ENCODE peak calls at places on chromosomes 2 and 18, in four cellular contexts. One of them, this sample, is unnamed.

GRCh38 chr2:221676566-221677172 is 104.6 kb upstream of the EPHA4 start:
- DNase-seq in mammary epithelial cell: no peak
- DNase-seq in left lung: no peak
- DNase-seq in CD8-positive, alpha-beta T cell: no peak
- DNase-seq in this sample: peak; percentile 84

GRCh38 chr2:126998486-126998885 is 99.8 kb downstream of the TEX51 start:
- DNase-seq in mammary epithelial cell: no peak
- DNase-seq in left lung: no peak
- DNase-seq in CD8-positive, alpha-beta T cell: no peak
- DNase-seq in this sample: no peak

GRCh38 chr2:237662671-237663093 is 35.3 kb downstream of the LRRFIP1 start:
- DNase-seq in mammary epithelial cell: peak; percentile 94
- DNase-seq in left lung: peak; percentile 95
- DNase-seq in CD8-positive, alpha-beta T cell: peak; percentile 32
- DNase-seq in this sample: peak; percentile 95

GRCh38 chr2:85705680-85706039 is 11.5 kb downstream of the GNLY start:
- DNase-seq in mammary epithelial cell: peak; percentile 93
- DNase-seq in left lung: peak; percentile 83
- DNase-seq in CD8-positive, alpha-beta T cell: no peak
- DNase-seq in this sample: peak; percentile 98

GRCh38 chr2:71531522-71532047 is 78.2 kb downstream of the DYSF start:
- DNase-seq in mammary epithelial cell: peak; percentile 91
- DNase-seq in left lung: no peak
- DNase-seq in CD8-positive, alpha-beta T cell: no peak
- DNase-seq in this sample: peak; percentile 89

GRCh38 chr18:62211323-62211828 is 24.3 kb downstream of the RELCH start:
- DNase-seq in mammary epithelial cell: no peak
- DNase-seq in left lung: no peak
- DNase-seq in CD8-positive, alpha-beta T cell: no peak
- DNase-seq in this sample: no peak

GRCh38 chr2:6626406-6627012 is 239.2 kb downstream of the CMPK2 start:
- DNase-seq in mammary epithelial cell: no peak
- DNase-seq in left lung: no peak
- DNase-seq in CD8-positive, alpha-beta T cell: no peak
- DNase-seq in this sample: no peak

GRCh38 chr2:71459084-71459431 is 5.7 kb downstream of the DYSF start:
- DNase-seq in mammary epithelial cell: no peak
- DNase-seq in left lung: no peak
- DNase-seq in CD8-positive, alpha-beta T cell: no peak
- DNase-seq in this sample: no peak

GRCh38 chr2:174009488-174010223 is 44.5 kb upstream of the SP3 start:
- DNase-seq in mammary epithelial cell: peak; percentile 47
- DNase-seq in left lung: no peak
- DNase-seq in CD8-positive, alpha-beta T cell: no peak
- DNase-seq in this sample: peak; percentile 13

GRCh38 chr18:955379-956066 is 50.9 kb downstream of the ADCYAP1 start:
- DNase-seq in mammary epithelial cell: no peak
- DNase-seq in left lung: no peak
- DNase-seq in CD8-positive, alpha-beta T cell: no peak
- DNase-seq in this sample: no peak

GRCh38 chr2:214574077-214574775 is 163.4 kb downstream of the VWC2L start:
- DNase-seq in mammary epithelial cell: no peak
- DNase-seq in left lung: no peak
- DNase-seq in CD8-positive, alpha-beta T cell: no peak
- DNase-seq in this sample: no peak

GRCh38 chr2:10919415-10919775 is 7.7 kb downstream of the KCNF1 start:
- DNase-seq in mammary epithelial cell: no peak
- DNase-seq in left lung: no peak
- DNase-seq in CD8-positive, alpha-beta T cell: no peak
- DNase-seq in this sample: no peak

GRCh38 chr2:10009271-10009810 is 34.0 kb upstream of the KLF11 start:
- DNase-seq in mammary epithelial cell: no peak
- DNase-seq in left lung: peak; percentile 29
- DNase-seq in CD8-positive, alpha-beta T cell: no peak
- DNase-seq in this sample: no peak

GRCh38 chr2:127563458-127564428 is 28.3 kb downstream of the MYO7B start:
- DNase-seq in mammary epithelial cell: no peak
- DNase-seq in left lung: no peak
- DNase-seq in CD8-positive, alpha-beta T cell: no peak
- DNase-seq in this sample: no peak

GRCh38 chr2:74387346-74387745 is 7.2 kb upstream of the DCTN1 start:
- DNase-seq in mammary epithelial cell: peak; percentile 23
- DNase-seq in left lung: no peak
- DNase-seq in CD8-positive, alpha-beta T cell: no peak
- DNase-seq in this sample: peak; percentile 27

GRCh38 chr18:74454279-74454741 is 2.8 kb downstream of the DIPK1C start:
- DNase-seq in mammary epithelial cell: no peak
- DNase-seq in left lung: no peak
- DNase-seq in CD8-positive, alpha-beta T cell: no peak
- DNase-seq in this sample: no peak

GRCh38 chr18:74522635-74523548 is 11.4 kb upstream of the CNDP1 start:
- DNase-seq in mammary epithelial cell: no peak
- DNase-seq in left lung: no peak
- DNase-seq in CD8-positive, alpha-beta T cell: no peak
- DNase-seq in this sample: no peak

GRCh38 chr2:98444436-98445166 is at the start of gene INPP4A:
- DNase-seq in mammary epithelial cell: peak; percentile 48
- DNase-seq in left lung: peak; percentile 80
- DNase-seq in CD8-positive, alpha-beta T cell: peak; percentile 74
- DNase-seq in this sample: peak; percentile 25

GRCh38 chr2:149994057-149994728 is 406.6 kb upstream of the MMADHC start:
- DNase-seq in mammary epithelial cell: peak; percentile 100
- DNase-seq in left lung: no peak
- DNase-seq in CD8-positive, alpha-beta T cell: no peak
- DNase-seq in this sample: peak; percentile 100

GRCh38 chr2:202638710-202639109 is 3.9 kb downstream of the FAM117B start:
- DNase-seq in mammary epithelial cell: peak; percentile 8
- DNase-seq in left lung: no peak
- DNase-seq in CD8-positive, alpha-beta T cell: no peak
- DNase-seq in this sample: no peak

GRCh38 chr2:33602216-33602830 is 3.2 kb upstream of the FAM98A start:
- DNase-seq in mammary epithelial cell: no peak
- DNase-seq in left lung: no peak
- DNase-seq in CD8-positive, alpha-beta T cell: no peak
- DNase-seq in this sample: no peak

GRCh38 chr2:126778561-126779285 is 120.0 kb upstream of the TEX51 start:
- DNase-seq in mammary epithelial cell: no peak
- DNase-seq in left lung: no peak
- DNase-seq in CD8-positive, alpha-beta T cell: no peak
- DNase-seq in this sample: no peak

GRCh38 chr2:98088261-98088660 is 1.3 kb downstream of the VWA3B start:
- DNase-seq in mammary epithelial cell: no peak
- DNase-seq in left lung: peak; percentile 45
- DNase-seq in CD8-positive, alpha-beta T cell: no peak
- DNase-seq in this sample: no peak

GRCh38 chr18:35693829-35694228 is 112.3 kb downstream of the GALNT1 start:
- DNase-seq in mammary epithelial cell: no peak
- DNase-seq in left lung: no peak
- DNase-seq in CD8-positive, alpha-beta T cell: no peak
- DNase-seq in this sample: no peak

GRCh38 chr2:5070257-5070656 is 621.9 kb upstream of the SOX11 start:
- DNase-seq in mammary epithelial cell: peak; percentile 24
- DNase-seq in left lung: no peak
- DNase-seq in CD8-positive, alpha-beta T cell: no peak
- DNase-seq in this sample: peak; percentile 67

GRCh38 chr18:2555895-2556294 is 15.4 kb downstream of the METTL4 start:
- DNase-seq in mammary epithelial cell: no peak
- DNase-seq in left lung: no peak
- DNase-seq in CD8-positive, alpha-beta T cell: no peak
- DNase-seq in this sample: no peak

GRCh38 chr2:121017411-121017810 is 267.6 kb downstream of the TFCP2L1 start:
- DNase-seq in mammary epithelial cell: no peak
- DNase-seq in left lung: no peak
- DNase-seq in CD8-positive, alpha-beta T cell: no peak
- DNase-seq in this sample: no peak

GRCh38 chr2:30736461-30737325 is 70.6 kb downstream of the CAPN13 start:
- DNase-seq in mammary epithelial cell: peak; percentile 57
- DNase-seq in left lung: no peak
- DNase-seq in CD8-positive, alpha-beta T cell: no peak
- DNase-seq in this sample: peak; percentile 72

GRCh38 chr2:118577202-118577601 is 270.2 kb downstream of the EN1 start:
- DNase-seq in mammary epithelial cell: no peak
- DNase-seq in left lung: no peak
- DNase-seq in CD8-positive, alpha-beta T cell: no peak
- DNase-seq in this sample: no peak

GRCh38 chr2:199278099-199278498 is 179.6 kb downstream of the SATB2 start:
- DNase-seq in mammary epithelial cell: peak; percentile 2
- DNase-seq in left lung: no peak
- DNase-seq in CD8-positive, alpha-beta T cell: no peak
- DNase-seq in this sample: peak; percentile 27

GRCh38 chr2:236352761-236353593 is 88.8 kb upstream of the ASB18 start:
- DNase-seq in mammary epithelial cell: peak; percentile 9
- DNase-seq in left lung: no peak
- DNase-seq in CD8-positive, alpha-beta T cell: peak; percentile 40
- DNase-seq in this sample: peak; percentile 21

GRCh38 chr2:70088508-70089219 is 1.4 kb downstream of the PCBP1 start:
- DNase-seq in mammary epithelial cell: no peak
- DNase-seq in left lung: no peak
- DNase-seq in CD8-positive, alpha-beta T cell: no peak
- DNase-seq in this sample: peak; percentile 28

GRCh38 chr2:97774425-97774824 is 61.0 kb downstream of the ZAP70 start:
- DNase-seq in mammary epithelial cell: no peak
- DNase-seq in left lung: no peak
- DNase-seq in CD8-positive, alpha-beta T cell: no peak
- DNase-seq in this sample: no peak

GRCh38 chr2:207337234-207338219 is 171.8 kb upstream of the KLF7 start:
- DNase-seq in mammary epithelial cell: peak; percentile 100
- DNase-seq in left lung: no peak
- DNase-seq in CD8-positive, alpha-beta T cell: no peak
- DNase-seq in this sample: peak; percentile 100

GRCh38 chr2:200396726-200397348 is 90.3 kb downstream of the SPATS2L start:
- DNase-seq in mammary epithelial cell: peak; percentile 30
- DNase-seq in left lung: no peak
- DNase-seq in CD8-positive, alpha-beta T cell: no peak
- DNase-seq in this sample: peak; percentile 62

GRCh38 chr18:79395761-79396404 is at the start of gene NFATC1:
- DNase-seq in mammary epithelial cell: peak; percentile 36
- DNase-seq in left lung: peak; percentile 78
- DNase-seq in CD8-positive, alpha-beta T cell: peak; percentile 61
- DNase-seq in this sample: peak; percentile 35

GRCh38 chr18:23629444-23629946 is 33.2 kb downstream of the ANKRD29 start:
- DNase-seq in mammary epithelial cell: no peak
- DNase-seq in left lung: peak; percentile 70
- DNase-seq in CD8-positive, alpha-beta T cell: no peak
- DNase-seq in this sample: peak; percentile 20
- TF ChIP-seq CTCF in mammary epithelial cell: no peak
- TF ChIP-seq CTCF in left lung: no peak
- TF ChIP-seq CTCF in CD8-positive, alpha-beta T cell: no peak
- TF ChIP-seq CTCF in this sample: peak; percentile 16

GRCh38 chr2:164675698-164676097 is 54.4 kb upstream of the GRB14 start:
- DNase-seq in mammary epithelial cell: no peak
- DNase-seq in left lung: no peak
- DNase-seq in CD8-positive, alpha-beta T cell: no peak
- DNase-seq in this sample: no peak
- H3K4me3 ChIP-seq in mammary epithelial cell: no peak overlapping the region
- H3K4me3 ChIP-seq in left lung: no peak overlapping the region
- H3K4me3 ChIP-seq in CD8-positive, alpha-beta T cell: no peak overlapping the region
- H3K4me3 ChIP-seq in this sample: no peak overlapping the region

DNA sequence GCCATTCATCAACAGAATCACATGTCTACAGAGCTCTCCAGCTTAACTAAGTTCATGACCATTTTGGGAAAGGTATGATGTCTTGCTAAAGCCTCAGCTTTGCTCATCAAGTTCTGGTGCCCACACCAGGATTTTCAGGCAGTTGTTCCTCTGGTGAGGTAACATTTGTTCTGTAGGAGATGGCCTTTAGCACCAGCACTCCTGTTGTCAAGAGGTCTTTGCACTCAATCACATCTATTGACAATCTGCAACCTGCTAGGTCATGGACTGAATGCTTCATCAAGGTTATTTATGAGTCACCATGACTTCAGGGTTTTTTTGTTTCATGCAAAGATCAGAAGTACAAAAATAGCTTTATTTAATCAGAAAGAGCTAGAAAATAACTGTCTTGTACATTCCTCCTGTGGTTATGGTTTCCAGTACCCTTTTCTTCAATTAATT is 36.6 kb upstream of the VIT start:
- DNase-seq in mammary epithelial cell: no peak
- DNase-seq in left lung: no peak
- DNase-seq in CD8-positive, alpha-beta T cell: no peak
- DNase-seq in this sample: peak; percentile 37
- H3K27me3 ChIP-seq in mammary epithelial cell: no peaks in the 10 kb centered on the region
- H3K27me3 ChIP-seq in left lung: no peaks in the 10 kb centered on the region
- H3K27me3 ChIP-seq in CD8-positive, alpha-beta T cell: no peaks in the 10 kb centered on the region
- H3K27me3 ChIP-seq in this sample: no peaks in the 10 kb centered on the region

GRCh38 chr2:52144588-52144987 is 1112.7 kb upstream of the NRXN1 start:
- DNase-seq in mammary epithelial cell: no peak
- DNase-seq in left lung: no peak
- DNase-seq in CD8-positive, alpha-beta T cell: no peak
- DNase-seq in this sample: no peak
- TF ChIP-seq CTCF in mammary epithelial cell: peak; percentile 3
- TF ChIP-seq CTCF in left lung: no peak
- TF ChIP-seq CTCF in CD8-positive, alpha-beta T cell: no peak
- TF ChIP-seq CTCF in this sample: no peak

GRCh38 chr2:45568935-45569334 is 42.1 kb downstream of the SRBD1 start:
- DNase-seq in mammary epithelial cell: peak; percentile 41
- DNase-seq in left lung: no peak
- DNase-seq in CD8-positive, alpha-beta T cell: no peak
- DNase-seq in this sample: peak; percentile 79

GRCh38 chr2:45567974-45568789 is 42.9 kb downstream of the SRBD1 start:
- DNase-seq in mammary epithelial cell: no peak
- DNase-seq in left lung: no peak
- DNase-seq in CD8-positive, alpha-beta T cell: no peak
- DNase-seq in this sample: no peak

GRCh38 chr2:45570671-45571334 is 40.3 kb downstream of the SRBD1 start:
- DNase-seq in mammary epithelial cell: no peak
- DNase-seq in left lung: no peak
- DNase-seq in CD8-positive, alpha-beta T cell: no peak
- DNase-seq in this sample: no peak

GRCh38 chr2:45571940-45572339 is 39.1 kb downstream of the SRBD1 start:
- DNase-seq in mammary epithelial cell: no peak
- DNase-seq in left lung: no peak
- DNase-seq in CD8-positive, alpha-beta T cell: no peak
- DNase-seq in this sample: no peak

GRCh38 chr2:45567288-45567963 is 43.6 kb downstream of the SRBD1 start:
- DNase-seq in mammary epithelial cell: no peak
- DNase-seq in left lung: no peak
- DNase-seq in CD8-positive, alpha-beta T cell: no peak
- DNase-seq in this sample: no peak
- H3K4me3 ChIP-seq in mammary epithelial cell: no peak overlapping the region
- H3K4me3 ChIP-seq in left lung: peak overlapping the region; percentile 35
- H3K4me3 ChIP-seq in CD8-positive, alpha-beta T cell: peak overlapping the region; percentile 55
- H3K4me3 ChIP-seq in this sample: no peak overlapping the region